ENCODE peak calls at places on chromosomes 16 and 17, in five cellular contexts. M is thoracic aorta; Y is CD8-positive, alpha-beta T cell; R is breast epithelium; J is adrenal gland. U is an unnamed sample.

GRCh38 chr17:82716383-82717181 is at the start of gene FN3KRP:
- DNase-seq in R (peak; percentile 94), J (peak; percentile 96), Y (peak; percentile 92), M (peak; percentile 86), U (peak; percentile 95)

GRCh38 chr16:66619534-66620418 is 15.3 kb downstream of the CMTM3 start:
- DNase-seq in R (no peak), M (no peak), Y (no peak), J (no peak), U (no peak)

GRCh38 chr17:46819906-46820351 is 1.4 kb upstream of the WNT3 start:
- DNase-seq in R (no peak), M (no peak), J (no peak), Y (no peak), U (no peak)

GRCh38 chr16:17304814-17305169 is 166.0 kb downstream of the XYLT1 start:
- DNase-seq in Y (no peak), R (peak; percentile 50), J (no peak), M (no peak), U (no peak)

GRCh38 chr17:7797976-7798375 is 36.0 kb upstream of the KDM6B start:
- DNase-seq in R (no peak), Y (no peak), J (no peak), M (no peak), U (no peak)

GRCh38 chr16:2968738-2969544 is at the start of gene PAQR4:
- DNase-seq in J (peak; percentile 84), R (peak; percentile 74), Y (peak; percentile 65), M (no peak), U (peak; percentile 73)

GRCh38 chr16:82631701-82632685 is 5.2 kb downstream of the CDH13 start:
- DNase-seq in Y (no peak), R (no peak), J (no peak), M (no peak), U (peak; percentile 90)

GRCh38 chr17:40482722-40483121 is 18.7 kb downstream of the TNS4 start:
- DNase-seq in J (no peak), M (no peak), R (no peak), Y (no peak), U (no peak)

GRCh38 chr17:51263001-51263400 is 2.7 kb downstream of the UTP18 start:
- DNase-seq in J (no peak), R (no peak), M (no peak), Y (no peak), U (no peak)

GRCh38 chr16:85221081-85221809 is 109.0 kb upstream of the CIBAR2 start:
- DNase-seq in M (no peak), J (no peak), Y (no peak), R (no peak), U (no peak)

GRCh38 chr16:11233727-11234376 is 22.2 kb downstream of the SOCS1 start:
- DNase-seq in J (no peak), Y (no peak), M (no peak), R (no peak), U (no peak)

GRCh38 chr17:59766486-59766885 is 59.0 kb downstream of the VMP1 start:
- DNase-seq in Y (no peak), J (no peak), M (no peak), R (no peak), U (no peak)

GRCh38 chr17:76498886-76499667 is 2.1 kb downstream of the RHBDF2 start:
- DNase-seq in Y (no peak), M (no peak), R (no peak), J (no peak), U (peak; percentile 74)

GRCh38 chr17:28370035-28370743 is at the start of gene VTN:
- DNase-seq in Y (no peak), M (no peak), R (no peak), J (peak; percentile 93), U (no peak)

GRCh38 chr16:10521681-10522274 is 58.6 kb downstream of the EMP2 start:
- DNase-seq in M (no peak), Y (peak; percentile 7), R (no peak), J (peak; percentile 79), U (peak; percentile 29)

GRCh38 chr17:15298176-15298575 is 33.0 kb upstream of the PMP22 start:
- DNase-seq in R (no peak), Y (no peak), M (no peak), J (no peak), U (no peak)

GRCh38 chr17:36632916-36633846 is 31.8 kb downstream of the MRM1 start:
- DNase-seq in R (no peak), Y (no peak), J (no peak), M (no peak), U (no peak)

GRCh38 chr17:70271200-70271599 is 101.9 kb downstream of the KCNJ2 start:
- DNase-seq in Y (no peak), M (no peak), J (no peak), R (no peak), U (no peak)

GRCh38 chr17:45363498-45363897 is 46.7 kb upstream of the MAP3K14 start:
- DNase-seq in Y (no peak), M (no peak), R (no peak), J (no peak), U (no peak)

GRCh38 chr16:64061621-64062020 is 1060.2 kb downstream of the CDH11 start:
- DNase-seq in Y (no peak), R (no peak), M (no peak), J (no peak), U (no peak)

GRCh38 chr17:57606111-57606875 is 138.8 kb downstream of the CCDC182 start:
- DNase-seq in M (no peak), R (no peak), Y (no peak), J (no peak), U (peak; percentile 13)

GRCh38 chr17:61862105-61862574 is 1.2 kb downstream of the BRIP1 start:
- DNase-seq in M (no peak), R (no peak), J (no peak), Y (no peak), U (no peak)

GRCh38 chr17:46003907-46004748 is 5.1 kb downstream of the STH start:
- DNase-seq in J (peak; percentile 81), Y (no peak), M (no peak), R (no peak), U (no peak)

GRCh38 chr17:38748329-38749221 is at the start of gene PCGF2:
- DNase-seq in R (peak; percentile 87), Y (no peak), M (peak; percentile 94), J (peak; percentile 94), U (peak; percentile 72)

GRCh38 chr17:4497101-4497824 is 1.4 kb upstream of the SPNS2 start:
- DNase-seq in M (peak; percentile 47), R (no peak), Y (no peak), J (peak; percentile 37), U (no peak)

GRCh38 chr16:79658301-79659001 is 57.9 kb upstream of the MAF start:
- DNase-seq in Y (no peak), M (no peak), J (peak; percentile 86), R (peak; percentile 79), U (no peak)

GRCh38 chr17:50035421-50035879 is 20.5 kb upstream of the ITGA3 start:
- DNase-seq in J (no peak), Y (no peak), M (no peak), R (no peak), U (no peak)

GRCh38 chr17:17694229-17695081 is 13.2 kb downstream of the RAI1 start:
- DNase-seq in M (peak; percentile 36), J (peak; percentile 72), Y (peak; percentile 49), R (peak; percentile 75), U (peak; percentile 41)

GRCh38 chr17:17691468-17692263 is 10.4 kb downstream of the RAI1 start:
- DNase-seq in Y (no peak), J (peak; percentile 41), R (no peak), M (no peak), U (no peak)

GRCh38 chr17:17693253-17693954 is 12.1 kb downstream of the RAI1 start:
- DNase-seq in J (peak; percentile 68), M (peak; percentile 53), R (peak; percentile 87), Y (no peak), U (no peak)

GRCh38 chr17:17693955-17694228 is 12.6 kb downstream of the RAI1 start:
- DNase-seq in J (no peak), M (no peak), R (no peak), Y (no peak), U (no peak)

DNA sequence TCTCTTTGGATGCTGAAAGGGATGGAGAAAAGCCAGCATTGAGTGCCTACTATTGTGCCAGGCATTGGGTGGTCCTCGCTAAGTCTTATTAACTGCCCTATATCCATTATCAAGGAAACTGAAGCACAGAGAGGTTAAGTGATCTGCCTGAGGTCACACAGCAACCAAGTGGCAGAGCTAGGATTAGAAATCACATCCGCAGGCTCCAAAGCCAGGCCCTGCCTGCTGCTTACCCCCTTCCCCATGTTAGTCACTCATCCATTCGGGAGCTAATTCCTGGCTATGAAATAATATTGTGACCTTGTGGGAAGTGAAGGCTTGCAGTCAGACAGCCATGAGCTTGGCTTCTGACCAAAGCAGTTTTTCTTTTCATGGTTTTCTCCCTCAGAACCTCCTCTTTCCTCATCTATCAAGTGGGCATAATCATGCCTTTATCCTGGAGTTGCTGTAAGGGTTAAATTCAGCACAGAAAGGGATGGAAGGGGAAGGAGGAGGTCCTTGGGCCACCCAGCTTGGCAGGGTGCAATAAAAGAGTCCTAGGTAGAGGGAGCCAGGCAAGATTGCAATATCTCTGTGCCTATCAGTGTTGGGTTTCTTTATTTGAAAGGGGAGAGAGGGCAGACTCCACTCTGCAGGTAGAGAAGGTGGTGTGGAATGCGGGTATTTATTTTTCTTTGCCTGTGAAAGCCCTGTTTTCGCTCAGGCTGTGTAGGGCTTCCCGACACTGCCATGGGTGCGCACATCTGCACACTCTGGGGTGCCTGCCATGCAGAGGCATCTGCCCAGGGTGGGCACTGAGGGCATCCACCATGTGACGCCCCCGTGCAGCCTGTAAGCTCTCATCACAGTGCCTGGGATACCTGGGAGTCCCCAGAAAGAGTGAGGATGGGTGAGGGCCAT is 11.3 kb downstream of the RAI1 start:
- DNase-seq in Y (no peak), J (peak; percentile 47), R (no peak), M (no peak), U (no peak)
- TF ChIP-seq CTCF in Y (no peak), J (no peak), R (no peak), M (no peak), U (no peak)

GRCh38 chr17:2924211-2924610 is 128.0 kb downstream of the RAP1GAP2 start:
- DNase-seq in Y (no peak), M (no peak), R (no peak), J (no peak), U (no peak)

GRCh38 chr17:2921443-2921842 is 125.2 kb downstream of the RAP1GAP2 start:
- DNase-seq in M (no peak), R (no peak), J (no peak), Y (no peak), U (no peak)

GRCh38 chr17:2928294-2928890 is 132.2 kb downstream of the RAP1GAP2 start:
- DNase-seq in R (no peak), Y (no peak), M (no peak), J (no peak), U (no peak)

GRCh38 chr17:2926019-2926650 is 129.9 kb downstream of the RAP1GAP2 start:
- DNase-seq in M (no peak), R (peak; percentile 73), J (no peak), Y (no peak), U (no peak)

GRCh38 chr17:2925011-2925410 is 128.8 kb downstream of the RAP1GAP2 start:
- DNase-seq in Y (no peak), R (no peak), J (no peak), M (no peak), U (no peak)
- H3K36me3 ChIP-seq in Y (no peaks in the 10 kb centered on the region), R (no peaks in the 10 kb centered on the region), J (no peaks in the 10 kb centered on the region), M (no peaks in the 10 kb centered on the region), U (no peaks in the 10 kb centered on the region)

GRCh38 chr16:57938936-57939871 is 31.7 kb downstream of the CNGB1 start:
- DNase-seq in M (no peak), Y (no peak), J (no peak), R (peak; percentile 93), U (peak; percentile 17)
- TF ChIP-seq CTCF in M (no peak), Y (no peak), J (no peak), R (no peak), U (no peak)

GRCh38 chr17:17798573-17799255 is 38.1 kb downstream of the SREBF1 start:
- DNase-seq in Y (no peak), M (no peak), J (no peak), R (no peak), U (no peak)
- H3K36me3 ChIP-seq in Y (no peaks in the 10 kb centered on the region), M (peaks cover 9% of the 10 kb centered on the region), J (peaks cover 51% of the 10 kb centered on the region), R (no peaks in the 10 kb centered on the region), U (no peaks in the 10 kb centered on the region)

U was measured in gastrocnemius medialis.